ENCODE peak calls at places on chromosomes 11 and 22, in four cellular contexts. B is A549, J is K562, S is HepG2. P is an unnamed sample.

GRCh38 chr11:55655096-55655495 is 6.9 kb upstream of the OR4C6 start:
- DNase-seq in B (no peak), J (no peak), S (no peak), P (no peak)

GRCh38 chr22:50286275-50286674 is 16.1 kb upstream of the MAPK11 start:
- DNase-seq in B (no peak), J (no peak), S (no peak), P (no peak)

GRCh38 chr11:119983240-119983732 is 154.6 kb downstream of the TRIM29 start:
- DNase-seq in B (no peak), J (peak), S (no peak), P (no peak)

GRCh38 chr11:126231725-126232459 is 20.3 kb downstream of the FAM118B start:
- DNase-seq in B (no peak), J (no peak), S (no peak), P (no peak)

GRCh38 chr11:100930185-100930778 is 199.3 kb downstream of the PGR start:
- DNase-seq in B (peak), J (peak), S (peak), P (no peak)

GRCh38 chr11:129972596-129972995 is 30.0 kb downstream of the PRDM10 start:
- DNase-seq in B (no peak), J (no peak), S (no peak), P (no peak)

GRCh38 chr11:13152736-13153541 is 124.7 kb upstream of the BMAL1 start:
- DNase-seq in B (peak), J (no peak), S (peak), P (no peak)

GRCh38 chr22:49848690-49849160 is 4.9 kb upstream of the ZBED4 start:
- DNase-seq in B (no peak), J (no peak), S (no peak), P (no peak)

GRCh38 chr11:83641511-83641910 is 355.3 kb upstream of the CCDC90B start:
- DNase-seq in B (no peak), J (no peak), S (no peak), P (no peak)

GRCh38 chr11:32173435-32173834 is 82.6 kb downstream of the RCN1 start:
- DNase-seq in B (peak), J (peak), S (peak), P (no peak)

GRCh38 chr11:110000045-110000502 is 93.1 kb upstream of the ZC3H12C start:
- DNase-seq in B (peak), J (no peak), S (no peak), P (peak)

GRCh38 chr11:19536131-19536530 is 176.5 kb upstream of the NAV2 start:
- DNase-seq in B (no peak), J (no peak), S (no peak), P (no peak)

GRCh38 chr22:18070556-18071306 is 7.1 kb upstream of the PEX26 start:
- DNase-seq in B (no peak), J (peak), S (peak), P (no peak)

GRCh38 chr11:68271023-68271780 is 571 bp downstream of the C11orf24 start:
- DNase-seq in B (peak), J (peak), S (peak), P (no peak)

GRCh38 chr11:128632151-128632791 is 44.9 kb upstream of the ETS1 start:
- DNase-seq in B (no peak), J (no peak), S (peak), P (no peak)

GRCh38 chr22:37012262-37012904 is 6.9 kb downstream of the TST start:
- DNase-seq in B (no peak), J (no peak), S (no peak), P (no peak)

GRCh38 chr11:126430581-126431320 is 75.3 kb downstream of the ST3GAL4 start:
- DNase-seq in B (no peak), J (no peak), S (no peak), P (no peak)

GRCh38 chr11:58905716-58906547 is 33.4 kb upstream of the GLYATL1 start:
- DNase-seq in B (peak), J (peak), S (no peak), P (no peak)

GRCh38 chr11:32705309-32706033 is 89.0 kb downstream of the CCDC73 start:
- DNase-seq in B (no peak), J (no peak), S (no peak), P (no peak)

GRCh38 chr22:36885474-36885873 is 24.7 kb downstream of the NCF4 start:
- DNase-seq in B (no peak), J (no peak), S (no peak), P (no peak)

GRCh38 chr11:126257764-126258163 is 10.9 kb downstream of the SRPRA start:
- DNase-seq in B (no peak), J (no peak), S (no peak), P (no peak)

GRCh38 chr11:117303101-117303500 is 12.0 kb downstream of the BACE1-AS start:
- DNase-seq in B (no peak), J (no peak), S (peak), P (no peak)

GRCh38 chr11:72140661-72141060 is 5.1 kb downstream of the FOLR3 start:
- DNase-seq in B (no peak), J (no peak), S (no peak), P (no peak)

GRCh38 chr22:20204821-20205220 is 54.0 kb upstream of the CCDC188 start:
- DNase-seq in B (no peak), J (no peak), S (no peak), P (no peak)

GRCh38 chr11:103125462-103125861 is 16.2 kb downstream of the DYNC2H1 start:
- DNase-seq in B (no peak), J (no peak), S (no peak), P (no peak)

GRCh38 chr22:43094551-43094950 is 5.4 kb upstream of the TTLL1 start:
- DNase-seq in B (no peak), J (no peak), S (no peak), P (no peak)

GRCh38 chr22:44379817-44380560 is 67.2 kb upstream of the SHISAL1 start:
- DNase-seq in B (no peak), J (no peak), S (no peak), P (no peak)

GRCh38 chr11:95715777-95716241 is 73.8 kb downstream of the FAM76B start:
- DNase-seq in B (no peak), J (no peak), S (peak), P (peak)

GRCh38 chr11:17475666-17476316 is 854 bp downstream of the ABCC8 start:
- DNase-seq in B (no peak), J (no peak), S (no peak), P (no peak)

GRCh38 chr11:122655527-122656072 is at the start of gene UBASH3B:
- DNase-seq in B (peak), J (peak), S (peak), P (no peak)

GRCh38 chr11:77471520-77472234 is 2.2 kb downstream of the PAK1 start:
- DNase-seq in B (peak), J (peak), S (peak), P (no peak)

GRCh38 chr22:48968201-48968959 is 859.3 kb downstream of the BRD1 start:
- DNase-seq in B (no peak), J (peak), S (peak), P (no peak)

GRCh38 chr22:30348837-30349236 is 7.9 kb downstream of the SF3A1 start:
- DNase-seq in B (no peak), J (no peak), S (no peak), P (no peak)

GRCh38 chr11:392102-392777 is 1.8 kb upstream of the PKP3 start:
- DNase-seq in B (no peak), J (no peak), S (no peak), P (no peak)

GRCh38 chr11:391117-392017 is 2.6 kb upstream of the PKP3 start:
- DNase-seq in B (no peak), J (no peak), S (no peak), P (no peak)

GRCh38 chr11:394858-395655 is 1.0 kb downstream of the PKP3 start:
- DNase-seq in B (no peak), J (peak), S (no peak), P (no peak)

GRCh38 chr11:394034-394857 is at the start of gene PKP3:
- DNase-seq in B (peak), J (peak), S (peak), P (no peak)

DNA sequence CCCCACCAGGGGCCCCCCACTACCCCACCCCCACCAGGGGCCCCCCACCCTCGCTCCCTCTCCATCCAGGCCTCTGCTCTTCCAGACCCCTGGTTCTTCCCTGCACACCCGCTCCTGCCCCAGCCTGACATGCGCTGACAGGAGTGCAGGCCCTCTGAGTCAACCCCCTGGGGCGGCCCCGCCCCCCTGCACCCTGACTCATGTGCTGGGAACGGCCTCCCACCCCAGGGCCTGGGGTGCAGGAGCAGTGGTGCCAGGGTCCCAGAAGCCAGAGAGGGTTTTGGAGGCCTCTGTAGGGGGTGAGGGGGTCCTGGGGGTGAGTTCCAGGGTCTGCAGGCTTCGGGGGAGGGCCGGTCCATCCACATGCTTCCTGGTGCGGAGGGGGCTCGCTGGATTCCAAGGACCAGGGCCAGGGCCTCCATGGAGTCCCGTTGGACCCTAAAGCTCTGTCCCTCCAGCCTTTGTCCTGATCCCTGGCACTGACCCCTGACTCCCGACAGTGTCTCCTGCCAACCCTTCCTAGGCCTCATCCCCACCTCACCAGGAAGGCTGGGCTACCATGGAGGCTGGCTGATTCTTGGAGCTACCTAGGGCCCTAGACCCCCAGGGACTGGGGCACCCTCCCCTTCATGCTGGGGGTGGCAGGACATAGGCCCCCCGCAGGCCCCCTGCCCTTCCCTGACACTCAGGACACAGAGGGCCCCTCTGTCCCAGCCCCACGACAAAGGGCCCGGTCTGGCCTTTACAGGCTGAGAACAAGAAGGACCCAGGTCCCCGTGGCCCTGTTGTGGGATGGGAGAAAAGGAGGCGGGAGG is 583 bp upstream of the PKP3 start:
- DNase-seq in B (peak), J (peak), S (peak), P (no peak)
- TF ChIP-seq MYC in B (no peak), J (peak), S (no peak), P (no peak)

DNA sequence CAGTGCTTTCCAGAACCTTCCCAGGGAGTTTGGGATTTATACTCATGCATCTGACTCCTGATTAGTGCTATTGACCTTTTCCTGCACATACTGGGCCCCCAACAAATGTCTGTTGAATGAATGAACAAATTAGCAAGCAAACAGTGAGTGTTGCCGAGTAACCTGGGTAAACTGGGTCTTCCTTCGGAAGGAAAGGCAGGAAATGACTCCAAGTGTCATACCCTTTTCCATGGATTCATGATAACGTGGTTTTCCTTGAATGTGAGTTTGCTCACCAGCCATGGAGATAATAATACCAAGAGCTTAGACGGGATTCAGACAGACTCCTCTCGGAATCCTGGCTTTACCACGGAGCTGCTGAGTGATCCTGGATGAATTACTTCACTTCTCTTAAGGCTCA is 16.7 kb downstream of the TECTA start:
- DNase-seq in B (no peak), J (no peak), S (no peak), P (no peak)
- TF ChIP-seq CHD2 in B (no peak), J (no peak), S (no peak), P (no peak)

DNA sequence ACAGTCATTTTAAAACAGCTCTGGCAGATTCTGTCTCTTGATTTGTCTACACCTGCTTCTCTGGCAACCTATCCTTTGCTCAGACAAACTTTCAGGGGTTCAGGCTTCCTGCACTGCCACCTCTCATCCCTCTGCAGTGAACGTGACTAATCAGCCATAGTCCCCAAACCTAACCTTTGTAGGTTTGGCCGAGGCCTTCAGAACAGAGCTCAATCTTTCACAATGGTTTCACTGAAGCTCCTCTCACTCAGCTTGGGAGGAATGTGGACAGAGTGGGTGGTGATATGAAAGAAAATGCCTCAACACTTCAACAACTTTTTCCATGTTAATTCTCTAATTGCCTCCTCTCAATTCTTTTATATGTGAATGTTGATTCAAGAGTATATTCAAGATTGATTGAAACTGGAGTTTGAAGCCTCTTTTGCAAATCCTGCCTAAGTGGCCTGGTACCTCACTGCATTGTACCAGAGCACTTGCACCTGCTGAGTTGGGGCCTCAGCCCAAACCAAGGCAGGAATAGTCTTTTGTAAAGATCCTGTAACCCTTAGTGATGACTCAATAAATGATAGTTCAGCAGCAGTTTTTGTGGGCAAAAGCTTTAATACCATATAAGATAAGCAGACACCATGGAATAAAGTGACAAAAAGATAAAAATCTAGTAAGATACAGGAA is 33.9 kb upstream of the FAT3 start:
- DNase-seq in B (no peak), J (no peak), S (no peak), P (no peak)
- TF ChIP-seq MYC in B (no peak), J (no peak), S (no peak), P (no peak)

GRCh38 chr11:60428517-60428916 is 855 bp upstream of the MS4A5 start:
- DNase-seq in B (no peak), J (no peak), S (no peak), P (no peak)
- TF ChIP-seq CHD2 in B (no peak), J (no peak), S (no peak), P (no peak)

GRCh38 chr11:75776546-75776945 is 8.0 kb downstream of the DGAT2 start:
- DNase-seq in B (no peak), J (no peak), S (no peak), P (no peak)

GRCh38 chr11:75777461-75778110 is 9.0 kb downstream of the DGAT2 start:
- DNase-seq in B (no peak), J (peak), S (no peak), P (no peak)

GRCh38 chr11:75771646-75772410 is 3.2 kb downstream of the DGAT2 start:
- DNase-seq in B (no peak), J (no peak), S (no peak), P (no peak)

GRCh38 chr11:75775056-75775455 is 6.5 kb downstream of the DGAT2 start:
- DNase-seq in B (no peak), J (no peak), S (no peak), P (no peak)

GRCh38 chr11:75773595-75774353 is 5.2 kb downstream of the DGAT2 start:
- DNase-seq in B (no peak), J (no peak), S (no peak), P (peak)
- TF ChIP-seq MYC in B (no peak), J (no peak), S (no peak), P (no peak)

DNA sequence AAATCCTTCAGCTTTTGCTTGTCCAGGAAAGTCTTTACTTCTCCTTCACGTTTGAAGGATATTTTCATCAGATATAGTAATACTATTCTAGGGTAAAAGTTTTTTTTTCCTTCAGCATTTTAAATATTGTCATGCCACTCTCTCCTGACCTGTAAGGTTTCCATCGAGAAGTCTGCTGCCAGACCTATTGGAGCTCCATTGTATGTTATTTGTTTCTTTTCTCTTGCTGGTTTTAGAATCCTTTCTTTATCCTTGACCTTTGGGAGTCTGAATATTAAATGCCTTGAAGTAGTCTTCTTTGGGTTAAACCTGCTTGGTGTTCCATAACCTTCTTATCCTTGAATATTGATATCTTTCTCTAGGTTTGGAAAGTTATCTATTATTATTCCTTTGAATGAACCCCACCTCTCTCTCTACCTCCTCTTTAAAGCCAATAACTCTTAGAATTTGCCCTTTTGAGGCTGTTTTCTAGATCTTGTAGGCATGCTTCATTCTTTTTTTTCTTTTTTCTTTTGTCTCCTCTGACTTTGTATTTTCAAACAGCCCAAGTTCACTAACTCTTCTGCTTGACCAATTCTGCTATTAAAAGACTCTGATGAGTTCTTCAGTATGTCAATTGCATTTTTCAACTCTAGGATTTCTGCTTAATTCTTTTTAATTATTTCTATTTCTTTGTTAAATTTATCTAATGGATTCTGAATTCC is 12.0 kb upstream of the WEE1 start:
- DNase-seq in B (no peak), J (no peak), S (no peak), P (no peak)
- TF ChIP-seq CHD2 in B (no peak), J (no peak), S (no peak), P (no peak)